ENCODE peak calls at places on chromosomes 3 and 15, in nine cellular contexts. V, Z, L, W, A, H, X, N and Q are unnamed samples.

GRCh38 chr3:157274644-157275137 is 114.7 kb upstream of the CCNL1 start:
- DNase-seq in V (no peak), Z (no peak), L (no peak), W (peak), A (no peak), H (no peak), X (no peak), N (peak), Q (no peak)

GRCh38 chr3:73580343-73580742 is 44.4 kb downstream of the PDZRN3 start:
- DNase-seq in V (no peak), Z (no peak), L (no peak), W (no peak), A (no peak), H (no peak), X (no peak), N (peak), Q (no peak)

GRCh38 chr3:14497321-14497720 is 42.8 kb downstream of the GRIP2 start:
- DNase-seq in V (no peak), Z (no peak), L (no peak), W (peak), A (no peak), H (no peak), X (no peak), N (no peak), Q (no peak)

GRCh38 chr15:44308415-44308814 is 19.9 kb downstream of the GOLM2 start:
- DNase-seq in V (no peak), Z (no peak), L (no peak), W (no peak), A (no peak), H (no peak), X (no peak), N (no peak), Q (no peak)

GRCh38 chr3:75906555-75907112 is 121.3 kb upstream of the ZNF717 start:
- DNase-seq in V (peak), Z (no peak), L (peak), W (peak), A (peak), H (no peak), X (no peak), N (no peak), Q (no peak)

GRCh38 chr15:33852570-33852969 is 115.7 kb upstream of the CHRM5 start:
- DNase-seq in V (no peak), Z (no peak), L (no peak), W (no peak), A (no peak), H (no peak), X (no peak), N (no peak), Q (no peak)

GRCh38 chr15:70435369-70435768 is 328.0 kb downstream of the UACA start:
- DNase-seq in V (no peak), Z (no peak), L (no peak), W (no peak), A (no peak), H (no peak), X (no peak), N (no peak), Q (no peak)

GRCh38 chr3:150104564-150104963 is 133.9 kb upstream of the PFN2 start:
- DNase-seq in V (no peak), Z (no peak), L (no peak), W (no peak), A (no peak), H (no peak), X (no peak), N (no peak), Q (no peak)

GRCh38 chr3:48661501-48662139 is 1.1 kb downstream of the CELSR3 start:
- DNase-seq in V (peak), Z (peak), L (peak), W (peak), A (peak), H (peak), X (peak), N (no peak), Q (peak)

GRCh38 chr15:42102646-42103235 is 8.4 kb upstream of the PLA2G4D start:
- DNase-seq in V (no peak), Z (no peak), L (no peak), W (no peak), A (no peak), H (no peak), X (no peak), N (no peak), Q (no peak)

GRCh38 chr3:184316792-184317191 is 2.4 kb downstream of the EIF4G1 start:
- DNase-seq in V (no peak), Z (no peak), L (no peak), W (no peak), A (no peak), H (no peak), X (no peak), N (no peak), Q (no peak)

GRCh38 chr3:62164196-62164595 is 209.2 kb downstream of the FEZF2 start:
- DNase-seq in V (no peak), Z (no peak), L (no peak), W (no peak), A (no peak), H (no peak), X (no peak), N (no peak), Q (no peak)

GRCh38 chr3:62164746-62165145 is 208.6 kb downstream of the FEZF2 start:
- DNase-seq in V (no peak), Z (no peak), L (no peak), W (no peak), A (no peak), H (no peak), X (no peak), N (no peak), Q (no peak)

GRCh38 chr3:62159693-62160092 is 213.7 kb downstream of the FEZF2 start:
- DNase-seq in V (no peak), Z (peak), L (no peak), W (no peak), A (peak), H (no peak), X (no peak), N (no peak), Q (peak)

GRCh38 chr3:62159056-62159455 is 214.3 kb downstream of the FEZF2 start:
- DNase-seq in V (no peak), Z (no peak), L (no peak), W (no peak), A (no peak), H (no peak), X (no peak), N (no peak), Q (no peak)

GRCh38 chr3:62161306-62161705 is 212.0 kb downstream of the FEZF2 start:
- DNase-seq in V (no peak), Z (no peak), L (no peak), W (no peak), A (no peak), H (no peak), X (no peak), N (no peak), Q (no peak)
- H3K27ac ChIP-seq in V (no peak), Z (peak), L (no peak), W (no peak), A (peak), H (no peak), X (no peak), N (no peak), Q (peak)

DNA sequence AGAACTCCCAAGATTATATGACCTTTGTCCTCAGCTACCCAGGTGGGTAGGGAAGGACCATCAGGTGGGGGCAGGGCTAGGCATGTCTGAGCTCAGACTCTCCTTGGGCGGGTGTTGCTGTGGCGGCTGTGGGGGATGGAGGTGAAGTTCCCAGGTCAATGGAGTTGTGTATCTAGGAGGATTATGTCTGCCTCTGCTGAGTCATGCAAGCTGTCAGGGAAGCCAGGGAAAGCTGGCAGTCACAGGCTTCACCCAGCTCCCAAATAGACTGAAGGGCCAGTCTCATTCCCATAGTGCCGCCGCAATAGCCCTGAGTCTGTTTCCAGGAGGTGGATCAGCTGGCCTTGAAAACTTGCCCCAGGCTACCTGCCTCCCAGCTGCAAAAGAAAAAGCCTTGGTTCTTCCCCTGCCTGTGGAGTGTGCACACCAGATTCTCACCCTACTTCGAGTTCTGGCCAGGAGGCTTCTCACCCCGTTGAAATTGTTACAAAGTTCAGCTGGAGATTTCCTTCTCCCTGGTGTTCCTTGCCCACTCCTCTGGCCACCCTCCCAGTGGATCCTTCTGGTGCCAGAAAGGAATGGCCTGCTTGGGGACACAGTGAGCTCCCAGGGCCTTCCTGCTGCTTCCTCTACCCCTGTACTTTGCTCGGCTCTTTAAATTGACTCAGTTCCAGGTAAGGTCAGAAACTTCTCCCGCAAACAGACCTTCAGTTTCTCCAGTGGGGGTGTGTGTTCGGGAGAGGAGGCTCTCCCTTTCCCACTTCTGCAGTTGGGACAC is 139.9 kb upstream of the CFAP20DC start:
- DNase-seq in V (no peak), Z (no peak), L (no peak), W (peak), A (no peak), H (no peak), X (no peak), N (no peak), Q (no peak)
- H3K27ac ChIP-seq in V (no peak), Z (no peak), L (no peak), W (no peak), A (no peak), H (no peak), X (no peak), N (peak), Q (no peak)

GRCh38 chr15:39230205-39230916 is 350.5 kb upstream of the THBS1 start:
- DNase-seq in V (no peak), Z (no peak), L (no peak), W (peak), A (no peak), H (no peak), X (no peak), N (no peak), Q (no peak)

GRCh38 chr15:39227001-39227400 is 353.9 kb upstream of the THBS1 start:
- DNase-seq in V (no peak), Z (no peak), L (no peak), W (no peak), A (no peak), H (no peak), X (no peak), N (no peak), Q (no peak)

GRCh38 chr15:39228889-39229288 is 352.0 kb upstream of the THBS1 start:
- DNase-seq in V (no peak), Z (no peak), L (no peak), W (no peak), A (no peak), H (no peak), X (no peak), N (no peak), Q (no peak)

GRCh38 chr15:39230917-39231285 is 350.0 kb upstream of the THBS1 start:
- DNase-seq in V (no peak), Z (no peak), L (no peak), W (no peak), A (no peak), H (no peak), X (no peak), N (no peak), Q (no peak)

DNA sequence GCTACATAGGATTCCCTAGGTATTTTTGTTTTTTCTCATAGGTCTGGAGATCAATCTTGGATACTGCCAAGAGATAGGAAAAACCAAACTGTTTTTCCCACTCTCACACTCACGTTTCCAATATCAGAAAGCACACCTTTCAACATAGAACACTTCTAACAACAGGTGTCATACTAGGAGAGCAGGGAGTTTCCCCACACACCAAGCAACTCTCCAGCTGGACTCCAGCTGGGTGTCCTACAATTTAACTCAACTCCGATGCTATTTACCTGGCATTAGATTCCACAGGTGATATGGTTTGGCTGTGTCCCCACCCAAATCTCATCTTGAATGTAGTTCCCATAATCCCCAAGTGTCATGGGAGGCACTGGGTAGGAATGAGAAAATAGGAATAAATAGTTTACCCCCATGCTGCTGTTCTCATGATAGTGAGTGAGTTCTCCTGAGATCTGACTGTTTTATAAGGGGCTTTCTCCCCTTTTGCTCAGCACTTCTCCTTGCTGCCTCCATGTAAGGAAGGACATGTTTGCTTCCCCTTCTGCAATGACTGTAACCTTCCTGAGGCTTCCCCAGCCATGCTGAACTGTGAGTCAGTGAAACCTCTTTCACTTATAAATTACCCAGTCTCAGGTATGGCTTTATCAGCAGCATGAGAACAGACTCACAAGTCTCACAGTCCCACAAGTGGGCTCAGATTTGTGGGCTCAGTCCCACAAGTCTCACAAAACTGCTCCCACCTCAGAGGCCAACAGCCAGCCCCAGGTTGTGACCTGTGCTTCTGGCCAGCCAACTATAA is 354.5 kb upstream of the THBS1 start:
- DNase-seq in V (no peak), Z (no peak), L (no peak), W (no peak), A (no peak), H (no peak), X (no peak), N (no peak), Q (no peak)
- H3K27ac ChIP-seq in V (no peak), Z (no peak), L (no peak), W (no peak), A (no peak), H (no peak), X (no peak), N (no peak), Q (no peak)

GRCh38 chr3:44048196-44048924 is 193.3 kb upstream of the TOPAZ1 start:
- DNase-seq in V (no peak), Z (no peak), L (no peak), W (no peak), A (no peak), H (no peak), X (no peak), N (no peak), Q (no peak)
- H3K27ac ChIP-seq in V (peak), Z (no peak), L (no peak), W (no peak), A (no peak), H (no peak), X (no peak), N (no peak), Q (no peak)

DNA sequence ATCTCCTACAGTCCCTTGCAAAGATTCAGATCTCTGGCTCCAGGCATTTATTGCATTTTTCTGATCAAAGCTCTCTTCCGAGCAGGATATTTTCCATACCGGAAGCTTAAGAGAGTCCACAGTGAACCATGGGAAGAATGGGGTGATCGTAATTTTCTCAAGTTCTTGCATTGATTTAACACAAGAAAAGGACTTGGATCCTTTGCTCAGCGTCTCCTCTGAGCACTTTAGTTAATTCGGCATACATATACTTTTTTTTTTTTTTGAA is 64.0 kb upstream of the FLNB start:
- DNase-seq in V (no peak), Z (no peak), L (no peak), W (no peak), A (no peak), H (no peak), X (no peak), N (no peak), Q (no peak)
- H3K27ac ChIP-seq in V (no peak), Z (peak), L (no peak), W (peak), A (peak), H (no peak), X (no peak), N (no peak), Q (peak)

GRCh38 chr15:68333775-68334470 is 56.4 kb downstream of the FEM1B start:
- DNase-seq in V (no peak), Z (peak), L (no peak), W (no peak), A (peak), H (no peak), X (no peak), N (no peak), Q (peak)
- H3K27ac ChIP-seq in V (no peak), Z (peak), L (no peak), W (no peak), A (no peak), H (no peak), X (no peak), N (no peak), Q (peak)